ENCODE peak calls at places on chromosomes 3 and 15, in eight cellular contexts. U is stomach, P is K562, Z is suprapubic skin, G is transverse colon, H is H1, X is HepG2, B is esophagus muscularis mucosa. R is an unnamed sample.

GRCh38 chr3:105195260-105195659 is 171.4 kb upstream of the ALCAM start:
- DNase-seq in U (no peak), P (no peak), Z (no peak), G (no peak), H (no peak), X (no peak), B (no peak), R (no peak)

GRCh38 chr3:61438253-61439115 is 122.9 kb upstream of the PTPRG start:
- DNase-seq in U (no peak), P (no peak), Z (no peak), G (no peak), H (no peak), X (peak), B (no peak), R (no peak)

GRCh38 chr3:63976166-63976861 is 47.0 kb downstream of the PSMD6 start:
- DNase-seq in U (no peak), P (no peak), Z (no peak), G (no peak), H (no peak), X (peak), B (no peak), R (no peak)

GRCh38 chr3:86938706-86939105 is 52.2 kb downstream of the VGLL3 start:
- DNase-seq in U (no peak), P (no peak), Z (no peak), G (no peak), H (no peak), X (no peak), B (no peak), R (no peak)

GRCh38 chr3:71944482-71944881 is 159.5 kb upstream of the PROK2 start:
- DNase-seq in U (no peak), P (no peak), Z (no peak), G (no peak), H (no peak), X (no peak), B (no peak), R (no peak)

GRCh38 chr15:51736646-51737537 is 563 bp downstream of the LYSMD2 start:
- DNase-seq in U (peak), P (peak), Z (peak), G (peak), H (peak), X (no peak), B (peak), R (peak)

GRCh38 chr3:535566-536416 is 339.2 kb downstream of the CHL1 start:
- DNase-seq in U (no peak), P (no peak), Z (no peak), G (peak), H (peak), X (no peak), B (no peak), R (peak)

GRCh38 chr3:72329354-72329753 is 518.9 kb downstream of the SHQ1 start:
- DNase-seq in U (no peak), P (no peak), Z (no peak), G (no peak), H (no peak), X (no peak), B (no peak), R (peak)

GRCh38 chr3:13016083-13016725 is 57.0 kb downstream of the IQSEC1 start:
- DNase-seq in U (peak), P (no peak), Z (peak), G (peak), H (no peak), X (no peak), B (no peak), R (peak)

GRCh38 chr3:187976361-187976900 is 177.5 kb upstream of the LPP start:
- DNase-seq in U (no peak), P (no peak), Z (no peak), G (no peak), H (no peak), X (no peak), B (no peak), R (no peak)

GRCh38 chr15:82649226-82649999 is 2.2 kb upstream of the CPEB1 start:
- DNase-seq in U (no peak), P (peak), Z (no peak), G (no peak), H (no peak), X (no peak), B (no peak), R (no peak)

GRCh38 chr3:52099006-52099405 is 42.6 kb upstream of the DUSP7 start:
- DNase-seq in U (peak), P (no peak), Z (no peak), G (no peak), H (no peak), X (peak), B (no peak), R (peak)

GRCh38 chr3:37040231-37040630 is 46.9 kb downstream of the MLH1 start:
- DNase-seq in U (no peak), P (no peak), Z (no peak), G (no peak), H (no peak), X (no peak), B (no peak), R (no peak)

GRCh38 chr3:45537960-45538640 is 56.5 kb upstream of the LIMD1 start:
- DNase-seq in U (no peak), P (no peak), Z (no peak), G (peak), H (no peak), X (no peak), B (no peak), R (peak)

GRCh38 chr3:155960060-155960459 is 89.6 kb downstream of the GMPS start:
- DNase-seq in U (no peak), P (no peak), Z (no peak), G (no peak), H (no peak), X (no peak), B (no peak), R (no peak)

GRCh38 chr15:55915876-55916567 is 77.4 kb downstream of the NEDD4 start:
- DNase-seq in U (no peak), P (no peak), Z (no peak), G (no peak), H (no peak), X (no peak), B (no peak), R (no peak)

GRCh38 chr3:106589306-106589942 is 720.6 kb upstream of the CBLB start:
- DNase-seq in U (no peak), P (no peak), Z (no peak), G (no peak), H (no peak), X (no peak), B (no peak), R (no peak)

GRCh38 chr3:117954131-117954530 is 1080.5 kb downstream of the IGSF11 start:
- DNase-seq in U (no peak), P (no peak), Z (no peak), G (no peak), H (no peak), X (no peak), B (no peak), R (no peak)

GRCh38 chr15:69059170-69059943 is 44.9 kb downstream of the NOX5 start:
- DNase-seq in U (peak), P (peak), Z (peak), G (peak), H (peak), X (peak), B (peak), R (peak)

GRCh38 chr3:108947855-108948254 is 5.8 kb downstream of the GUCA1C start:
- DNase-seq in U (no peak), P (no peak), Z (no peak), G (no peak), H (no peak), X (no peak), B (no peak), R (no peak)

GRCh38 chr3:187744169-187745151 is 808 bp downstream of the BCL6 start:
- DNase-seq in U (peak), P (peak), Z (no peak), G (peak), H (no peak), X (no peak), B (no peak), R (peak)

GRCh38 chr15:34883042-34883441 is 86.5 kb downstream of the AQR start:
- DNase-seq in U (no peak), P (no peak), Z (no peak), G (no peak), H (no peak), X (no peak), B (no peak), R (no peak)

GRCh38 chr3:58585005-58585786 is 8.0 kb upstream of the FAM107A start:
- DNase-seq in U (peak), P (peak), Z (peak), G (peak), H (peak), X (peak), B (peak), R (peak)

GRCh38 chr15:25947336-25948080 is 84.4 kb upstream of the ATP10A start:
- DNase-seq in U (no peak), P (no peak), Z (no peak), G (no peak), H (peak), X (no peak), B (no peak), R (no peak)

GRCh38 chr3:138933981-138934691 is 12.8 kb downstream of the FOXL2 start:
- DNase-seq in U (no peak), P (no peak), Z (no peak), G (no peak), H (no peak), X (no peak), B (no peak), R (peak)

GRCh38 chr3:138935864-138936762 is 10.8 kb downstream of the FOXL2 start:
- DNase-seq in U (peak), P (peak), Z (peak), G (peak), H (peak), X (peak), B (no peak), R (peak)

GRCh38 chr3:138937690-138938055 is 9.3 kb downstream of the FOXL2 start:
- DNase-seq in U (no peak), P (no peak), Z (no peak), G (no peak), H (no peak), X (no peak), B (no peak), R (peak)

GRCh38 chr3:138936763-138937689 is 9.9 kb downstream of the FOXL2 start:
- DNase-seq in U (no peak), P (no peak), Z (no peak), G (no peak), H (no peak), X (no peak), B (no peak), R (no peak)

GRCh38 chr3:138935505-138935863 is 11.5 kb downstream of the FOXL2 start:
- DNase-seq in U (no peak), P (no peak), Z (no peak), G (no peak), H (no peak), X (no peak), B (no peak), R (no peak)
- H3K4me3 ChIP-seq in U (no peak), P (peak), Z (peak), G (no peak), H (peak), X (peak), B (peak), R (no peak)

DNA sequence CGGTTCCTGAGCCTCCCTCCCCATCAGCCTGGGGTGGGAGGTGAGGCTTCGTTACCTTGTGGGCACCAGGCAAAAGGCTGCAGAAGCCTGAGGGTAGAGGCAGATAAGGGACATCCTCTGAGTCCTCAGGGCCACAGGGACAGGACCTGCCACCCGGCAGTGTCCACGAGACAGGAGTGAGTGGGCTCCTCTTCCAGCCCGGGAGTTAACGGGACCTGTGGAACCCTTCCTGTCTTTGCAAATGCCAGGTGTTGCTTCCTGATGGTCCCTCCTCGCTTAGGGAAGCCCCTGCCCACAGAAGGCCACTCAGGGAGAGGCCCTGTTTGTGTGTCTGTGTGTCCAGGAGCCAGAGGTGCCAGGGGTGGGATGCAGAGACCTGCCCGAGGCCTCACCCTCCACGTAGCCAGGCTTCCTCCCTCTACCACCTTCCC is 111.1 kb upstream of the ALDH1A3 start:
- DNase-seq in U (no peak), P (no peak), Z (no peak), G (no peak), H (no peak), X (no peak), B (peak), R (no peak)
- TF ChIP-seq EP300 in U (no peak), P (no peak), Z (no peak), G (no peak), H (no peak), X (no peak), B (no peak), R (no peak)

GRCh38 chr3:195259564-195260285 is 11.2 kb downstream of the XXYLT1 start:
- DNase-seq in U (peak), P (peak), Z (peak), G (peak), H (no peak), X (peak), B (peak), R (peak)
- TF ChIP-seq POLR2AphosphoS5 in U (peak), P (peak), Z (peak), G (peak), H (no peak), X (peak), B (peak), R (peak)

GRCh38 chr3:138682674-138683073 is 74.1 kb downstream of the FAIM start:
- DNase-seq in U (no peak), P (no peak), Z (no peak), G (no peak), H (no peak), X (no peak), B (no peak), R (no peak)
- H3K4me3 ChIP-seq in U (no peak), P (no peak), Z (no peak), G (no peak), H (no peak), X (no peak), B (no peak), R (no peak)

GRCh38 chr15:59413577-59413976 is 24.4 kb upstream of the FAM81A start:
- DNase-seq in U (no peak), P (no peak), Z (no peak), G (no peak), H (no peak), X (no peak), B (no peak), R (no peak)
- TF ChIP-seq EP300 in U (no peak), P (no peak), Z (no peak), G (no peak), H (no peak), X (no peak), B (no peak), R (no peak)

GRCh38 chr3:65901236-65901635 is 137.5 kb downstream of the MAGI1 start:
- DNase-seq in U (no peak), P (no peak), Z (no peak), G (no peak), H (no peak), X (no peak), B (no peak), R (no peak)
- TF ChIP-seq POLR2AphosphoS5 in U (no peak), P (no peak), Z (no peak), G (no peak), H (no peak), X (no peak), B (no peak), R (no peak)

GRCh38 chr15:101232677-101233076 is 19.2 kb downstream of the CHSY1 start:
- DNase-seq in U (no peak), P (no peak), Z (no peak), G (no peak), H (no peak), X (no peak), B (no peak), R (no peak)
- H3K4me3 ChIP-seq in U (no peak), P (no peak), Z (no peak), G (no peak), H (no peak), X (no peak), B (no peak), R (no peak)

DNA sequence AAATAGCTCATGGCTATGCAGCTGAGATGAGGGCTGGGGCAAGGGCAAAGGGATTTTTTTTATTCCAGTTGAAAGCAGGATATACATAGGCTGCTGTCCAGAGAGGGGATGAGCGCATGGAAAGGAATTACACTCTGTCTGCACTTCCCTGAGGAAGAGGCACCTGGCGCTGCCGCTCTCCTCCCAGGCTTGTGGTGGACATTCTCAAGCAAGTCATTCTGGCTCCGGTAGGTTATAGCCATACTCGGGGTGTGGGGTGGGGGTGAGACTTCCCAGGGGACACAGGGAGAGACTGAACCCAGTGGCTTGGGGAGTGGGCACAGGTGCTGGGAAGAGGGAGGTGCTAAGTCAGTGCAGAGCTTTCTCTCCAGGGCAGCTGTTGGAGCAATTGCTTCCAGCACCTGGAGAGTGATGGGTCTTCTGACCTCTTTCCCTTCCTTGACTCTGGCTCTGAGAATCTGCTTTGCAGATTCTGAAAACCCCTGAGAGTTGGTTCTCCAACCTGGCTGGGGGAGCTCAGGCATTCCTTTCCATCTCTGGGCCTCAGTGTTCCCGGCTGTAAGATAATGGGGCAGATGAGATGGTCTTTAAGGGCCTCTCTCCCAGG is 24.3 kb downstream of the CYP8B1 start:
- DNase-seq in U (no peak), P (no peak), Z (no peak), G (no peak), H (no peak), X (no peak), B (no peak), R (no peak)
- TF ChIP-seq EP300 in U (no peak), P (no peak), Z (no peak), G (no peak), H (no peak), X (no peak), B (no peak), R (no peak)

DNA sequence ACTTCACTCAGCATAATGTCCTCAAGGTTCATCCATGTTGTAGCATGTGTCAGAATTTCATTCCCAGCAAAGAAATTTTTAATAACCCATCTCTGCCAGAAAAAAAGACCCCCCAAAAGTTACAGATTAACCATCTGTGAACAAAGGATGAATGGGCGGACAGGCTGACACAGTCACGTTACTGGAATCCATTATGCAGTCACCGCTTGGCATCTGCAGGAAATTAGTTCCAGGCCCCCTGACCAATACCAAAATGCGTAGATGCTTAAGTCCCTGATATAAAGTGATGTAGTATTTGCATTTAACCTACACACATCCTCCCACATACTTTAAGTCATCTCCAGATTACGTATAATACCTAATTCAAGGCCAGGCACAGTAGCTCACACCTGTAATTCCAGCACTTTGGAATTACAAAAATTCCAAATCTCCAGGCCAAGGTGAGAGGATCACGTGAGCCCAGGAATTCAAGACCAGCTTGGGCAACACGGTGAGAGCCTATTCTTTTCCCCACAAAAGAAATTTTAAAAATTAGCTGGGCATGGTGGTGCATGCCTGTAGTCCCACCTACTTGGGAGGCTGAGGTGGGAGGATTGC is 1.5 kb upstream of the SLC12A8 start:
- DNase-seq in U (no peak), P (no peak), Z (no peak), G (no peak), H (no peak), X (no peak), B (no peak), R (no peak)
- TF ChIP-seq POLR2AphosphoS5 in U (no peak), P (no peak), Z (no peak), G (no peak), H (no peak), X (no peak), B (no peak), R (no peak)

GRCh38 chr3:114056130-114057010 is at the start of the genes CCDC191 and QTRT2:
- DNase-seq in U (peak), P (peak), Z (peak), G (peak), H (peak), X (peak), B (peak), R (peak)

GRCh38 chr3:114057011-114057347 is 442 bp downstream of the QTRT2 start:
- DNase-seq in U (no peak), P (no peak), Z (no peak), G (no peak), H (no peak), X (no peak), B (no peak), R (no peak)

GRCh38 chr3:114052216-114052615 is 4.1 kb downstream of the CCDC191 start:
- DNase-seq in U (no peak), P (no peak), Z (no peak), G (no peak), H (no peak), X (no peak), B (no peak), R (no peak)
- H3K4me3 ChIP-seq in U (no peak), P (no peak), Z (no peak), G (no peak), H (no peak), X (no peak), B (no peak), R (no peak)

R was measured in sigmoid colon.